ENCODE peak calls at places on chromosomes 5 and 9, in seven cellular contexts. One of them, this sample, is unnamed.

GRCh38 chr9:90915693-90916092 is 114.1 kb downstream of the SYK start:
- DNase-seq in activated T-cell treated with anti-CD3 and anti-CD28 coated beads for 4 hours: peak
- DNase-seq in neural progenitor cell: peak
- DNase-seq in globus pallidus: no peak
- DNase-seq in ELR: peak
- DNase-seq in cardiac fibroblast: peak
- DNase-seq in activated CD4-positive, alpha-beta T cell treated with anti-CD3 and anti-CD28 coated beads for 24 hours: peak
- DNase-seq in this sample: peak

GRCh38 chr5:6188344-6188743 is 190.0 kb downstream of the MED10 start:
- DNase-seq in ELR: no peak
- DNase-seq in globus pallidus: no peak
- DNase-seq in cardiac fibroblast: no peak
- DNase-seq in activated T-cell treated with anti-CD3 and anti-CD28 coated beads for 4 hours: no peak
- DNase-seq in activated CD4-positive, alpha-beta T cell treated with anti-CD3 and anti-CD28 coated beads for 24 hours: no peak
- DNase-seq in neural progenitor cell: no peak
- DNase-seq in this sample: peak

GRCh38 chr5:127923804-127924570 is 159.6 kb upstream of the SLC12A2 start:
- DNase-seq in cardiac fibroblast: no peak
- DNase-seq in neural progenitor cell: no peak
- DNase-seq in activated T-cell treated with anti-CD3 and anti-CD28 coated beads for 4 hours: no peak
- DNase-seq in activated CD4-positive, alpha-beta T cell treated with anti-CD3 and anti-CD28 coated beads for 24 hours: no peak
- DNase-seq in globus pallidus: no peak
- DNase-seq in ELR: no peak
- DNase-seq in this sample: no peak

GRCh38 chr5:137733922-137734695 is 1.8 kb downstream of the KLHL3 start:
- DNase-seq in globus pallidus: no peak
- DNase-seq in cardiac fibroblast: peak
- DNase-seq in activated T-cell treated with anti-CD3 and anti-CD28 coated beads for 4 hours: no peak
- DNase-seq in activated CD4-positive, alpha-beta T cell treated with anti-CD3 and anti-CD28 coated beads for 24 hours: no peak
- DNase-seq in neural progenitor cell: no peak
- DNase-seq in ELR: peak
- DNase-seq in this sample: no peak

GRCh38 chr9:28956111-28956880 is 1383.0 kb upstream of the C9orf72 start:
- DNase-seq in globus pallidus: no peak
- DNase-seq in activated CD4-positive, alpha-beta T cell treated with anti-CD3 and anti-CD28 coated beads for 24 hours: no peak
- DNase-seq in activated T-cell treated with anti-CD3 and anti-CD28 coated beads for 4 hours: no peak
- DNase-seq in ELR: no peak
- DNase-seq in neural progenitor cell: no peak
- DNase-seq in cardiac fibroblast: peak
- DNase-seq in this sample: no peak

GRCh38 chr5:82397741-82398320 is 119.7 kb upstream of the RPS23 start:
- DNase-seq in ELR: no peak
- DNase-seq in cardiac fibroblast: peak
- DNase-seq in activated CD4-positive, alpha-beta T cell treated with anti-CD3 and anti-CD28 coated beads for 24 hours: no peak
- DNase-seq in activated T-cell treated with anti-CD3 and anti-CD28 coated beads for 4 hours: no peak
- DNase-seq in neural progenitor cell: no peak
- DNase-seq in globus pallidus: no peak
- DNase-seq in this sample: no peak

GRCh38 chr5:104062495-104063377 is 500.1 kb upstream of the NUDT12 start:
- DNase-seq in ELR: peak
- DNase-seq in activated T-cell treated with anti-CD3 and anti-CD28 coated beads for 4 hours: no peak
- DNase-seq in cardiac fibroblast: no peak
- DNase-seq in activated CD4-positive, alpha-beta T cell treated with anti-CD3 and anti-CD28 coated beads for 24 hours: no peak
- DNase-seq in neural progenitor cell: no peak
- DNase-seq in globus pallidus: no peak
- DNase-seq in this sample: no peak

GRCh38 chr9:135604437-135605237 is 34.7 kb downstream of the GLT6D1 start:
- DNase-seq in activated T-cell treated with anti-CD3 and anti-CD28 coated beads for 4 hours: no peak
- DNase-seq in activated CD4-positive, alpha-beta T cell treated with anti-CD3 and anti-CD28 coated beads for 24 hours: no peak
- DNase-seq in ELR: no peak
- DNase-seq in globus pallidus: no peak
- DNase-seq in cardiac fibroblast: no peak
- DNase-seq in neural progenitor cell: no peak
- DNase-seq in this sample: no peak

GRCh38 chr5:15682122-15682521 is 182.1 kb downstream of the FBXL7 start:
- DNase-seq in ELR: no peak
- DNase-seq in neural progenitor cell: no peak
- DNase-seq in globus pallidus: no peak
- DNase-seq in activated T-cell treated with anti-CD3 and anti-CD28 coated beads for 4 hours: no peak
- DNase-seq in cardiac fibroblast: no peak
- DNase-seq in activated CD4-positive, alpha-beta T cell treated with anti-CD3 and anti-CD28 coated beads for 24 hours: no peak
- DNase-seq in this sample: no peak

GRCh38 chr5:40093550-40093949 is 586.2 kb upstream of the PTGER4 start:
- DNase-seq in ELR: no peak
- DNase-seq in globus pallidus: no peak
- DNase-seq in activated CD4-positive, alpha-beta T cell treated with anti-CD3 and anti-CD28 coated beads for 24 hours: no peak
- DNase-seq in cardiac fibroblast: no peak
- DNase-seq in neural progenitor cell: no peak
- DNase-seq in activated T-cell treated with anti-CD3 and anti-CD28 coated beads for 4 hours: no peak
- DNase-seq in this sample: no peak

GRCh38 chr9:115653231-115653630 is 500.4 kb upstream of the PAPPA start:
- DNase-seq in activated T-cell treated with anti-CD3 and anti-CD28 coated beads for 4 hours: no peak
- DNase-seq in activated CD4-positive, alpha-beta T cell treated with anti-CD3 and anti-CD28 coated beads for 24 hours: no peak
- DNase-seq in cardiac fibroblast: peak
- DNase-seq in ELR: peak
- DNase-seq in neural progenitor cell: no peak
- DNase-seq in globus pallidus: no peak
- DNase-seq in this sample: no peak

GRCh38 chr5:77224672-77225355 is 14.3 kb downstream of the PDE8B start:
- DNase-seq in activated CD4-positive, alpha-beta T cell treated with anti-CD3 and anti-CD28 coated beads for 24 hours: no peak
- DNase-seq in ELR: peak
- DNase-seq in cardiac fibroblast: peak
- DNase-seq in neural progenitor cell: no peak
- DNase-seq in activated T-cell treated with anti-CD3 and anti-CD28 coated beads for 4 hours: no peak
- DNase-seq in globus pallidus: no peak
- DNase-seq in this sample: no peak

GRCh38 chr9:137423810-137424291 is 658 bp downstream of the NOXA1 start:
- DNase-seq in neural progenitor cell: no peak
- DNase-seq in activated T-cell treated with anti-CD3 and anti-CD28 coated beads for 4 hours: no peak
- DNase-seq in cardiac fibroblast: no peak
- DNase-seq in ELR: peak
- DNase-seq in activated CD4-positive, alpha-beta T cell treated with anti-CD3 and anti-CD28 coated beads for 24 hours: no peak
- DNase-seq in globus pallidus: no peak
- DNase-seq in this sample: peak

GRCh38 chr9:121633736-121634135 is 17.7 kb upstream of the DAB2IP start:
- DNase-seq in activated CD4-positive, alpha-beta T cell treated with anti-CD3 and anti-CD28 coated beads for 24 hours: no peak
- DNase-seq in ELR: no peak
- DNase-seq in neural progenitor cell: no peak
- DNase-seq in cardiac fibroblast: no peak
- DNase-seq in globus pallidus: no peak
- DNase-seq in activated T-cell treated with anti-CD3 and anti-CD28 coated beads for 4 hours: no peak
- DNase-seq in this sample: no peak

GRCh38 chr5:73454379-73455036 is 5.9 kb upstream of the FOXD1 start:
- DNase-seq in neural progenitor cell: peak
- DNase-seq in activated T-cell treated with anti-CD3 and anti-CD28 coated beads for 4 hours: no peak
- DNase-seq in cardiac fibroblast: peak
- DNase-seq in activated CD4-positive, alpha-beta T cell treated with anti-CD3 and anti-CD28 coated beads for 24 hours: no peak
- DNase-seq in ELR: peak
- DNase-seq in globus pallidus: no peak
- DNase-seq in this sample: peak

GRCh38 chr9:7095054-7095453 is 337.3 kb downstream of the KDM4C start:
- DNase-seq in activated CD4-positive, alpha-beta T cell treated with anti-CD3 and anti-CD28 coated beads for 24 hours: no peak
- DNase-seq in neural progenitor cell: no peak
- DNase-seq in ELR: no peak
- DNase-seq in globus pallidus: no peak
- DNase-seq in cardiac fibroblast: no peak
- DNase-seq in activated T-cell treated with anti-CD3 and anti-CD28 coated beads for 4 hours: no peak
- DNase-seq in this sample: no peak

GRCh38 chr5:50751064-50751657 is 84.7 kb downstream of the PARP8 start:
- DNase-seq in ELR: peak
- DNase-seq in activated CD4-positive, alpha-beta T cell treated with anti-CD3 and anti-CD28 coated beads for 24 hours: peak
- DNase-seq in activated T-cell treated with anti-CD3 and anti-CD28 coated beads for 4 hours: peak
- DNase-seq in globus pallidus: peak
- DNase-seq in neural progenitor cell: peak
- DNase-seq in cardiac fibroblast: peak
- DNase-seq in this sample: peak

GRCh38 chr9:124339603-124340146 is 75.6 kb downstream of the PSMB7 start:
- DNase-seq in ELR: no peak
- DNase-seq in activated T-cell treated with anti-CD3 and anti-CD28 coated beads for 4 hours: no peak
- DNase-seq in cardiac fibroblast: no peak
- DNase-seq in neural progenitor cell: peak
- DNase-seq in globus pallidus: no peak
- DNase-seq in activated CD4-positive, alpha-beta T cell treated with anti-CD3 and anti-CD28 coated beads for 24 hours: no peak
- DNase-seq in this sample: peak

GRCh38 chr9:12702160-12702758 is 9.1 kb downstream of the TYRP1 start:
- DNase-seq in activated CD4-positive, alpha-beta T cell treated with anti-CD3 and anti-CD28 coated beads for 24 hours: no peak
- DNase-seq in neural progenitor cell: peak
- DNase-seq in ELR: peak
- DNase-seq in activated T-cell treated with anti-CD3 and anti-CD28 coated beads for 4 hours: no peak
- DNase-seq in cardiac fibroblast: peak
- DNase-seq in globus pallidus: peak
- DNase-seq in this sample: peak

GRCh38 chr5:90111354-90112070 is 298.0 kb downstream of the CETN3 start:
- DNase-seq in activated T-cell treated with anti-CD3 and anti-CD28 coated beads for 4 hours: no peak
- DNase-seq in neural progenitor cell: no peak
- DNase-seq in activated CD4-positive, alpha-beta T cell treated with anti-CD3 and anti-CD28 coated beads for 24 hours: no peak
- DNase-seq in ELR: no peak
- DNase-seq in cardiac fibroblast: peak
- DNase-seq in globus pallidus: no peak
- DNase-seq in this sample: no peak

GRCh38 chr9:94906181-94906580 is 179.7 kb downstream of the AOPEP start:
- DNase-seq in globus pallidus: no peak
- DNase-seq in cardiac fibroblast: no peak
- DNase-seq in ELR: no peak
- DNase-seq in activated CD4-positive, alpha-beta T cell treated with anti-CD3 and anti-CD28 coated beads for 24 hours: no peak
- DNase-seq in neural progenitor cell: no peak
- DNase-seq in activated T-cell treated with anti-CD3 and anti-CD28 coated beads for 4 hours: no peak
- DNase-seq in this sample: no peak

GRCh38 chr5:80704221-80704620 is 49.4 kb upstream of the DHFR start:
- DNase-seq in neural progenitor cell: no peak
- DNase-seq in ELR: no peak
- DNase-seq in activated CD4-positive, alpha-beta T cell treated with anti-CD3 and anti-CD28 coated beads for 24 hours: no peak
- DNase-seq in globus pallidus: no peak
- DNase-seq in cardiac fibroblast: no peak
- DNase-seq in activated T-cell treated with anti-CD3 and anti-CD28 coated beads for 4 hours: no peak
- DNase-seq in this sample: no peak

GRCh38 chr5:135194573-135195266 is 160.7 kb upstream of the PITX1 start:
- DNase-seq in cardiac fibroblast: peak
- DNase-seq in neural progenitor cell: no peak
- DNase-seq in activated T-cell treated with anti-CD3 and anti-CD28 coated beads for 4 hours: no peak
- DNase-seq in activated CD4-positive, alpha-beta T cell treated with anti-CD3 and anti-CD28 coated beads for 24 hours: no peak
- DNase-seq in ELR: peak
- DNase-seq in globus pallidus: no peak
- DNase-seq in this sample: no peak

GRCh38 chr5:36172593-36172992 is 20.7 kb downstream of the SKP2 start:
- DNase-seq in activated T-cell treated with anti-CD3 and anti-CD28 coated beads for 4 hours: no peak
- DNase-seq in ELR: no peak
- DNase-seq in neural progenitor cell: no peak
- DNase-seq in cardiac fibroblast: no peak
- DNase-seq in globus pallidus: no peak
- DNase-seq in activated CD4-positive, alpha-beta T cell treated with anti-CD3 and anti-CD28 coated beads for 24 hours: no peak
- DNase-seq in this sample: no peak

GRCh38 chr5:173890195-173890951 is 2.2 kb downstream of the CPEB4 start:
- DNase-seq in activated T-cell treated with anti-CD3 and anti-CD28 coated beads for 4 hours: no peak
- DNase-seq in ELR: peak
- DNase-seq in neural progenitor cell: peak
- DNase-seq in cardiac fibroblast: peak
- DNase-seq in globus pallidus: peak
- DNase-seq in activated CD4-positive, alpha-beta T cell treated with anti-CD3 and anti-CD28 coated beads for 24 hours: no peak
- DNase-seq in this sample: peak

GRCh38 chr9:4859035-4859434 is 66.3 kb downstream of the RCL1 start:
- DNase-seq in activated T-cell treated with anti-CD3 and anti-CD28 coated beads for 4 hours: no peak
- DNase-seq in neural progenitor cell: no peak
- DNase-seq in globus pallidus: no peak
- DNase-seq in ELR: no peak
- DNase-seq in activated CD4-positive, alpha-beta T cell treated with anti-CD3 and anti-CD28 coated beads for 24 hours: no peak
- DNase-seq in cardiac fibroblast: no peak
- DNase-seq in this sample: no peak

GRCh38 chr5:53739111-53739510 is 178.7 kb downstream of the NDUFS4 start:
- DNase-seq in activated CD4-positive, alpha-beta T cell treated with anti-CD3 and anti-CD28 coated beads for 24 hours: no peak
- DNase-seq in cardiac fibroblast: no peak
- DNase-seq in globus pallidus: no peak
- DNase-seq in neural progenitor cell: no peak
- DNase-seq in ELR: no peak
- DNase-seq in activated T-cell treated with anti-CD3 and anti-CD28 coated beads for 4 hours: no peak
- DNase-seq in this sample: no peak

GRCh38 chr9:116057371-116057770 is 96.2 kb upstream of the PAPPA start:
- DNase-seq in neural progenitor cell: no peak
- DNase-seq in activated T-cell treated with anti-CD3 and anti-CD28 coated beads for 4 hours: no peak
- DNase-seq in activated CD4-positive, alpha-beta T cell treated with anti-CD3 and anti-CD28 coated beads for 24 hours: no peak
- DNase-seq in cardiac fibroblast: no peak
- DNase-seq in globus pallidus: no peak
- DNase-seq in ELR: no peak
- DNase-seq in this sample: no peak

GRCh38 chr5:606526-607399 is 5.4 kb upstream of the CEP72 start:
- DNase-seq in activated CD4-positive, alpha-beta T cell treated with anti-CD3 and anti-CD28 coated beads for 24 hours: no peak
- DNase-seq in ELR: no peak
- DNase-seq in cardiac fibroblast: no peak
- DNase-seq in activated T-cell treated with anti-CD3 and anti-CD28 coated beads for 4 hours: no peak
- DNase-seq in neural progenitor cell: no peak
- DNase-seq in globus pallidus: no peak
- DNase-seq in this sample: no peak

GRCh38 chr5:180600554-180601041 is 9.3 kb upstream of the SCGB3A1 start:
- DNase-seq in globus pallidus: no peak
- DNase-seq in ELR: no peak
- DNase-seq in activated CD4-positive, alpha-beta T cell treated with anti-CD3 and anti-CD28 coated beads for 24 hours: no peak
- DNase-seq in cardiac fibroblast: no peak
- DNase-seq in neural progenitor cell: no peak
- DNase-seq in activated T-cell treated with anti-CD3 and anti-CD28 coated beads for 4 hours: no peak
- DNase-seq in this sample: no peak

GRCh38 chr9:18233311-18233710 is 240.6 kb upstream of the ADAMTSL1 start:
- DNase-seq in neural progenitor cell: no peak
- DNase-seq in activated CD4-positive, alpha-beta T cell treated with anti-CD3 and anti-CD28 coated beads for 24 hours: no peak
- DNase-seq in globus pallidus: no peak
- DNase-seq in activated T-cell treated with anti-CD3 and anti-CD28 coated beads for 4 hours: no peak
- DNase-seq in cardiac fibroblast: no peak
- DNase-seq in ELR: no peak
- DNase-seq in this sample: no peak

GRCh38 chr5:147437161-147437596 is 72.7 kb downstream of the DPYSL3 start:
- DNase-seq in globus pallidus: no peak
- DNase-seq in neural progenitor cell: peak
- DNase-seq in activated T-cell treated with anti-CD3 and anti-CD28 coated beads for 4 hours: no peak
- DNase-seq in activated CD4-positive, alpha-beta T cell treated with anti-CD3 and anti-CD28 coated beads for 24 hours: no peak
- DNase-seq in ELR: no peak
- DNase-seq in cardiac fibroblast: peak
- DNase-seq in this sample: no peak

GRCh38 chr5:151923865-151924264 is 786 bp downstream of the GLRA1 start:
- DNase-seq in cardiac fibroblast: peak
- DNase-seq in globus pallidus: no peak
- DNase-seq in activated T-cell treated with anti-CD3 and anti-CD28 coated beads for 4 hours: no peak
- DNase-seq in activated CD4-positive, alpha-beta T cell treated with anti-CD3 and anti-CD28 coated beads for 24 hours: no peak
- DNase-seq in ELR: peak
- DNase-seq in neural progenitor cell: peak
- DNase-seq in this sample: peak

GRCh38 chr9:130713286-130713975 is 19.9 kb downstream of the EXOSC2 start:
- DNase-seq in ELR: peak
- DNase-seq in neural progenitor cell: no peak
- DNase-seq in cardiac fibroblast: peak
- DNase-seq in activated T-cell treated with anti-CD3 and anti-CD28 coated beads for 4 hours: no peak
- DNase-seq in activated CD4-positive, alpha-beta T cell treated with anti-CD3 and anti-CD28 coated beads for 24 hours: no peak
- DNase-seq in globus pallidus: peak
- DNase-seq in this sample: peak

GRCh38 chr9:87280421-87280820 is 217.2 kb upstream of the DAPK1 start:
- DNase-seq in cardiac fibroblast: no peak
- DNase-seq in globus pallidus: no peak
- DNase-seq in activated CD4-positive, alpha-beta T cell treated with anti-CD3 and anti-CD28 coated beads for 24 hours: no peak
- DNase-seq in activated T-cell treated with anti-CD3 and anti-CD28 coated beads for 4 hours: no peak
- DNase-seq in ELR: peak
- DNase-seq in neural progenitor cell: no peak
- DNase-seq in this sample: no peak

GRCh38 chr5:61966991-61967390 is 339.0 kb upstream of the KIF2A start:
- DNase-seq in cardiac fibroblast: no peak
- DNase-seq in ELR: no peak
- DNase-seq in activated T-cell treated with anti-CD3 and anti-CD28 coated beads for 4 hours: no peak
- DNase-seq in activated CD4-positive, alpha-beta T cell treated with anti-CD3 and anti-CD28 coated beads for 24 hours: no peak
- DNase-seq in globus pallidus: no peak
- DNase-seq in neural progenitor cell: no peak
- DNase-seq in this sample: no peak

GRCh38 chr9:4375424-4376195 is 75.7 kb upstream of the GLIS3 start:
- DNase-seq in neural progenitor cell: peak
- DNase-seq in globus pallidus: peak
- DNase-seq in cardiac fibroblast: peak
- DNase-seq in activated CD4-positive, alpha-beta T cell treated with anti-CD3 and anti-CD28 coated beads for 24 hours: no peak
- DNase-seq in ELR: peak
- DNase-seq in activated T-cell treated with anti-CD3 and anti-CD28 coated beads for 4 hours: no peak
- DNase-seq in this sample: peak

GRCh38 chr9:18848657-18849056 is 184.4 kb downstream of the SAXO1 start:
- DNase-seq in neural progenitor cell: no peak
- DNase-seq in activated T-cell treated with anti-CD3 and anti-CD28 coated beads for 4 hours: no peak
- DNase-seq in globus pallidus: no peak
- DNase-seq in ELR: no peak
- DNase-seq in activated CD4-positive, alpha-beta T cell treated with anti-CD3 and anti-CD28 coated beads for 24 hours: no peak
- DNase-seq in cardiac fibroblast: no peak
- DNase-seq in this sample: no peak